ENCODE peak calls at places on chromosomes 6 and 20, in four cellular contexts. C, I, S and P are unnamed samples.

GRCh38 chr20:64058536-64058935 is 4.5 kb upstream of the TCEA2 start:
- DNase-seq in C (no peak), I (no peak), S (no peak), P (no peak)

GRCh38 chr6:40789143-40789764 is 202.1 kb upstream of the LRFN2 start:
- DNase-seq in C (no peak), I (no peak), S (no peak), P (no peak)

GRCh38 chr6:25462235-25462897 is 183.2 kb downstream of the CARMIL1 start:
- DNase-seq in C (no peak), I (no peak), S (no peak), P (no peak)

GRCh38 chr6:2029130-2029794 is 216.1 kb downstream of the GMDS start:
- DNase-seq in C (no peak), I (no peak), S (peak; percentile 41), P (peak; percentile 13)

GRCh38 chr20:2907519-2907918 is 34.2 kb downstream of the PTPRA start:
- DNase-seq in C (no peak), I (no peak), S (no peak), P (no peak)

GRCh38 chr6:84457276-84457675 is 229.8 kb upstream of the CEP162 start:
- DNase-seq in C (no peak), I (no peak), S (no peak), P (no peak)

GRCh38 chr6:43804550-43805223 is 34.7 kb downstream of the VEGFA start:
- DNase-seq in C (no peak), I (no peak), S (no peak), P (no peak)

GRCh38 chr6:24093381-24093780 is 32.6 kb upstream of the NRSN1 start:
- DNase-seq in C (no peak), I (no peak), S (no peak), P (no peak)

GRCh38 chr20:2283706-2284423 is 11.9 kb upstream of the TGM3 start:
- DNase-seq in C (no peak), I (no peak), S (peak; percentile 46), P (peak; percentile 74)

GRCh38 chr6:109493865-109494264 is 10.8 kb upstream of the ZBTB24 start:
- DNase-seq in C (no peak), I (no peak), S (no peak), P (no peak)

GRCh38 chr6:105485456-105485855 is 82.6 kb upstream of the PREP start:
- DNase-seq in C (no peak), I (no peak), S (no peak), P (no peak)

GRCh38 chr20:4578375-4578774 is 143.3 kb upstream of the PRND start:
- DNase-seq in C (no peak), I (no peak), S (no peak), P (no peak)

GRCh38 chr20:32457476-32457986 is 99.4 kb downstream of the ASXL1 start:
- DNase-seq in C (peak; percentile 95), I (peak; percentile 75), S (peak; percentile 66), P (no peak)

GRCh38 chr20:10978713-10979112 is 304.9 kb upstream of the JAG1 start:
- DNase-seq in C (no peak), I (no peak), S (no peak), P (no peak)

GRCh38 chr6:12097791-12098190 is 85.7 kb downstream of the HIVEP1 start:
- DNase-seq in C (no peak), I (no peak), S (no peak), P (no peak)

GRCh38 chr6:62285612-62286469 is at the start of gene KHDRBS2:
- DNase-seq in C (peak; percentile 94), I (peak; percentile 38), S (peak; percentile 11), P (no peak)

GRCh38 chr6:35731736-35732532 is 4.9 kb upstream of the ARMC12 start:
- DNase-seq in C (peak; percentile 91), I (peak; percentile 94), S (peak; percentile 93), P (peak; percentile 97)

GRCh38 chr20:50541606-50542041 is 31.4 kb downstream of the PTPN1 start:
- DNase-seq in C (no peak), I (no peak), S (no peak), P (no peak)

GRCh38 chr6:36024154-36024760 is at the start of gene SLC26A8:
- DNase-seq in C (peak; percentile 20), I (no peak), S (no peak), P (no peak)

GRCh38 chr6:161138545-161139303 is 135.1 kb downstream of the AGPAT4 start:
- DNase-seq in C (no peak), I (no peak), S (no peak), P (no peak)

GRCh38 chr6:89250239-89250638 is 33.1 kb upstream of the GABRR1 start:
- DNase-seq in C (no peak), I (no peak), S (no peak), P (no peak)

GRCh38 chr20:11182715-11183114 is 508.9 kb upstream of the JAG1 start:
- DNase-seq in C (no peak), I (no peak), S (no peak), P (no peak)

GRCh38 chr6:20159781-20160540 is 52.3 kb downstream of the MBOAT1 start:
- DNase-seq in C (no peak), I (no peak), S (no peak), P (no peak)

GRCh38 chr6:49787176-49787575 is at the start of gene PGK2:
- DNase-seq in C (no peak), I (no peak), S (no peak), P (peak; percentile 35)

GRCh38 chr6:52423971-52424381 is 3.8 kb downstream of the EFHC1 start:
- DNase-seq in C (no peak), I (no peak), S (peak; percentile 64), P (peak; percentile 71)

GRCh38 chr20:3781153-3781910 is at the start of gene SPEF1:
- DNase-seq in C (peak; percentile 92), I (peak; percentile 84), S (peak; percentile 98), P (peak; percentile 95)

GRCh38 chr6:40477246-40478126 is 109.7 kb downstream of the LRFN2 start:
- DNase-seq in C (peak; percentile 25), I (no peak), S (no peak), P (no peak)